ENCODE peak calls at places on chromosomes 1 and 21, in five cellular contexts. Z is trophoblast cell, Y is HCT116, B is mammary epithelial cell, D is endothelial cell of umbilical vein. I is an unnamed sample. For H3K4me1 and H3K9me3, the result is how much of the 10 kb centered on the place peaks cover.

GRCh38 chr1:159089184-159089791 is 12.7 kb upstream of the AIM2 start:
- DNase-seq in D (no peak), B (no peak), Y (no peak), Z (no peak), I (no peak)

GRCh38 chr1:17098440-17099317 is 20.6 kb downstream of the PADI2 start:
- DNase-seq in D (no peak), Y (no peak), Z (peak), B (peak), I (no peak)

GRCh38 chr1:109193653-109194590 is 19.8 kb upstream of the SARS1 start:
- DNase-seq in B (no peak), Z (no peak), Y (no peak), D (peak), I (no peak)

GRCh38 chr1:109248797-109249629 is at the start of gene CELSR2:
- DNase-seq in Z (no peak), D (peak), B (peak), Y (peak), I (peak)

GRCh38 chr1:65360654-65361053 is 51.3 kb downstream of the DNAJC6 start:
- DNase-seq in B (no peak), D (no peak), Y (no peak), Z (no peak), I (no peak)

GRCh38 chr1:229882621-229883020 is 184.4 kb upstream of the GALNT2 start:
- DNase-seq in D (no peak), B (no peak), Z (no peak), Y (no peak), I (no peak)

GRCh38 chr1:36174716-36175115 is 18.8 kb downstream of the MAP7D1 start:
- DNase-seq in B (no peak), D (no peak), Y (no peak), Z (no peak), I (no peak)

GRCh38 chr1:63886348-63886747 is 112.5 kb downstream of the ROR1 start:
- DNase-seq in Y (no peak), D (no peak), Z (no peak), B (no peak), I (no peak)

GRCh38 chr1:201355471-201355870 is 22.0 kb downstream of the TNNT2 start:
- DNase-seq in B (no peak), Z (no peak), D (no peak), Y (no peak), I (no peak)

GRCh38 chr1:69492286-69492685 is 75.4 kb upstream of the LRRC7 start:
- DNase-seq in Z (no peak), Y (no peak), B (no peak), D (no peak), I (no peak)

GRCh38 chr1:54516249-54516920 is 31.6 kb upstream of the ACOT11 start:
- DNase-seq in Z (no peak), Y (no peak), D (no peak), B (peak), I (no peak)

GRCh38 chr1:173149887-173150286 is 57.2 kb downstream of the TNFSF4 start:
- DNase-seq in Y (no peak), Z (peak), D (no peak), B (peak), I (peak)

GRCh38 chr21:35212393-35213127 is 163.5 kb upstream of the RUNX1 start:
- DNase-seq in D (peak), Y (no peak), Z (no peak), B (peak), I (no peak)

GRCh38 chr21:36347962-36348328 is 27.9 kb downstream of the MORC3 start:
- DNase-seq in Y (no peak), Z (no peak), D (no peak), B (no peak), I (peak)

GRCh38 chr1:155174334-155175280 is 958 bp downstream of the TRIM46 start:
- DNase-seq in Z (no peak), Y (no peak), B (no peak), D (peak), I (peak)

GRCh38 chr1:225578247-225578646 is 74.7 kb downstream of the ENAH start:
- DNase-seq in B (no peak), Y (no peak), Z (no peak), D (no peak), I (no peak)

GRCh38 chr1:5944848-5945167 is 47.4 kb downstream of the NPHP4 start:
- DNase-seq in Y (no peak), B (no peak), Z (no peak), D (no peak), I (no peak)

GRCh38 chr1:100077525-100077924 is 55.2 kb downstream of the SASS6 start:
- DNase-seq in B (no peak), Y (no peak), Z (no peak), D (peak), I (no peak)

GRCh38 chr1:230866171-230866811 is 2.0 kb downstream of the C1orf198 start:
- DNase-seq in Y (no peak), D (peak), B (no peak), Z (no peak), I (peak)

GRCh38 chr1:10724511-10724910 is 71.9 kb downstream of the CASZ1 start:
- DNase-seq in Z (no peak), Y (no peak), B (no peak), D (no peak), I (no peak)
- H3K4me1 ChIP-seq in Z (under half), Y (under half), B (under half), D (under half), I (under half)

GRCh38 chr1:228240411-228241240 is 32.8 kb downstream of the OBSCN start:
- DNase-seq in Y (no peak), Z (no peak), D (no peak), B (no peak), I (no peak)

GRCh38 chr1:228245111-228245510 is 37.3 kb downstream of the OBSCN start:
- DNase-seq in Z (no peak), Y (no peak), B (no peak), D (no peak), I (no peak)

GRCh38 chr1:228241259-228241658 is 33.4 kb downstream of the OBSCN start:
- DNase-seq in D (no peak), Y (no peak), B (no peak), Z (no peak), I (no peak)

GRCh38 chr1:228242313-228242864 is 34.5 kb downstream of the OBSCN start:
- DNase-seq in B (no peak), D (no peak), Z (no peak), Y (no peak), I (no peak)

DNA sequence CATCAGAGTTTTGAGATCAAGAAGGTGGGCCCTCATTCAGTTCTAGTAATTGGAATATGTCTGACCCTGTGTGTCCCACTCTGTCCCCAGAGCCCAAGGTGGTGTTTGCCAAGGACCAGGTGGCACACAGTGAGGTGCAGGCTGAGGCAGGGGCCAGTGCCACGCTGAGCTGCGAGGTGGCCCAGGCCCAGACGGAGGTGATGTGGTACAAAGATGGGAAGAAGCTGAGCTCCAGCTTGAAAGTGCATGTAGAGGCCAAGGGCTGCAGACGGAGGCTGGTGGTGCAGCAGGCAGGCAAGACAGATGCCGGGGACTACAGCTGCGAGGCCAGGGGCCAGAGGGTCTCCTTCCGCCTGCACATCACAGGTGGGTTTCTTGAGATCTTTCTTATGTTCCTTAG is 35.2 kb downstream of the OBSCN start:
- DNase-seq in Y (no peak), D (no peak), Z (no peak), B (no peak), I (no peak)
- H3K9me3 ChIP-seq in Y (under half), D (under half), Z (under half), B (under half), I (half or more)

DNA sequence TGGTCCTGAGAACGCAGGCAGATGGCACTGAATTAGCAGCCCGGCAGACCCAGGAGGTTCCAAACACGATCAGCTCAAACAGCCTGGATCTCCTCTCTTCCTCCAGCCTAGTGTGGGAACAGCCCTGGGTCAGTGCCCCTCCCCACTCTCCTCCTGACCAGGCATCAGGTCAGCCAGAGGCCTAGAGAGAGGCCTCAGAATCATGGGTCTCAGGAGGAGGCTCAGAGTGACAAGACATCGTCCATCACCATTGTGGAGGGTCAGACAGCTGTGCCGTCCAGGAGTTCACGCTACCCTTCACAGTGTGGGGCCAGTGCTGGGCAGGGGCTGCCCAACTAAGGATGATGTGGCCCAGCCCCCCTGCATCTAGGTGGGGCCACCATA is 433.2 kb downstream of the PTPRU start:
- DNase-seq in B (no peak), Y (no peak), D (no peak), Z (no peak), I (no peak)
- H3K9ac ChIP-seq in B (no peak), Y (no peak), D (no peak), Z (no peak), I (no peak)

DNA sequence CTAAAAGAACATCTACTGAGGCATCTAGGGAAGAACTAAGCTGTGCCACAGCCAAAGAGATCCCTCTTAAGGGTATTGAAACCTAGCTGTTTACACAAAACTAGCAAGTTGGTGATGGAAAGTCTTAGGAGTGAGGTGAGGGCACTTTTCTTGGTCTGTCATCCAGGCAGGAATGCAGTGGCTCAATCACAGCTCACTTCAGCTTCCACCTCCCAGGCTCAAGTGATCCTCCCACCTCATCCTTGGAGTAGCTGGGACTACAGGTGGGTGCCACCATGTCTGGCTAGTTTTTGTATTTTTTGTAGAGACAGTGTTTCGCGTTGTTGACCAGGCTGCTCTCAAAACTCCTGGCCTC is 2.4 kb downstream of the PLEKHO1 start:
- DNase-seq in B (no peak), D (peak), Y (no peak), Z (no peak), I (peak)
- H3K4me1 ChIP-seq in B (under half), D (under half), Y (under half), Z (under half), I (under half)

DNA sequence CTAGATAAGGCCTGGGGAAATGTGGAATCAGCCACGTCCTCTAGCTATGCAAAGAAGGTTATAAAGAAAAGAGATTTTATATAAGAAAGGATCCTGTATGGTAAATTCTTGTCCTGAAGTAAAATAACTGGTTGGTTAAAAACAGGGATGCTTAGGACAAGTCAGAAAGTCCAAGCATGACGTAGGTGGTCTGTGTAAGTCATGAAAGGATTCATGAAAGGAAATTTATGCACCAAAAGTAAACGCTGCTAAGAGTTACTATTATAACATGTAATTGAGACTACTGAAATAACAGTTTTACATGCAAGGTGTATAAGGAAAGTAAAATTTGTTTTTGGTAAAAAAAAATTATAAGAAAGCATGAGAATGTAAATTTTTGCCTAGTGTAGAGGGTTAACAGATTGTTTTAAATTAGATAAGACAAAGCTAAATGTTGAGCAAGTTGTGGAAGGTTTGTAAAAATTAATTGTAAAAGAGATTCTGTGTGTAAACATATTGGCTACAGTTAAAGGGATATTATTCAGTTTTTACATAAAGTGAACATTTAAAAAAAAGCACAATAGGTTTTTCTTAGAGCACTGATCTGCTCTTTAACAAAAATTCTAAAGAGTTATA is 43.9 kb downstream of the PIGK start:
- DNase-seq in B (peak), Z (no peak), Y (peak), D (no peak), I (no peak)
- H3K9me3 ChIP-seq in B (under half), Z (under half), Y (under half), D (under half), I (under half)

GRCh38 chr1:11792106-11792505 is 13.7 kb downstream of the MTHFR start:
- DNase-seq in D (no peak), Z (no peak), Y (no peak), B (no peak), I (no peak)

GRCh38 chr1:11790101-11790879 is 15.5 kb downstream of the MTHFR start:
- DNase-seq in B (no peak), Z (no peak), D (no peak), Y (no peak), I (no peak)

GRCh38 chr1:11789126-11790067 is 16.4 kb downstream of the MTHFR start:
- DNase-seq in Y (no peak), D (no peak), Z (no peak), B (no peak), I (no peak)

GRCh38 chr1:11788549-11789053 is 17.2 kb downstream of the MTHFR start:
- DNase-seq in Z (no peak), Y (no peak), D (no peak), B (no peak), I (no peak)

DNA sequence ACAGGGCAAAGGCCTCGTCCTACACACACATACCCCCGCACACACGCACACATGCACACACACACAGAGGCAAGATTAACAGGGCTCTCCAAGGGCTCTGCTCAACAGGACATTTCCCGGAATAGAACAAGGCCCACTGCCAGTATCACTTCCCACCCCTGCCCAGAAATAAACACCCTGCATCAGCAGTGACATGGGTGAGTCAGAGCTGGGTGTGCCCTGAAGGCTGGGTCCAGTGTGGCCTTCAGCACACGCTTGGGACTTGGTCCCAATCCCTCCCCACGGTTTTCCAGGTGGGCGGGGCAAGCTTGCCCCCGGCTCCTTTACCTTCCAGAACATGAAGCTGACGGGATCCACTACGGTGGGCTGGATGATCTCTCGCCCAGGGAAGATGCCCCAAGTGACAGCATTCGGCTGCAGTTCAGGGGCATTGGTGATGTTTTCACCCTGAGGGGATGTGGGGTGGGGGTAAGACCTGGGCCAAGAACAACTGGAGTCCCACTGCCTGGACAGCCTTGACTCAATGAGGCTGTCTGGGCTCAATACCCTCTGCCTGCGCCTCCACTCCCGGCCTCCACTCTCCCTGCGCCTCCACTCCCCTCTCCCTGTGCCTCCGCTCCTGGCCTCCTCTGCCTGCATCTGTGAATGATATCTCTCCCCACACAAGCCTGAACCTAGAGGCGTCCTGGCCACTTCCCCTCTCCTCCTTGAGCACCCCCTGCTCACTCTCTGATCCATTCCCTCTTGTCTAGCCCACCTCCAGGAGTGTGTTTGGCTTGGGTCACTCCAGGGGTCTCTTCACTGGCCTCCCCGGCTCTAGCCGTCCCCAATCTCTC is 14.7 kb downstream of the MTHFR start:
- DNase-seq in D (peak), Z (peak), Y (peak), B (peak), I (peak)
- H3K9ac ChIP-seq in D (no peak), Z (no peak), Y (peak), B (no peak), I (peak)

GRCh38 chr1:21935393-21935804 is 1.7 kb downstream of the HSPG2 start:
- DNase-seq in Z (no peak), Y (no peak), D (peak), B (peak), I (peak)

GRCh38 chr1:21931171-21932093 is 5.7 kb downstream of the HSPG2 start:
- DNase-seq in B (peak), Y (peak), Z (peak), D (peak), I (peak)

GRCh38 chr1:21935891-21936365 is 1.2 kb downstream of the HSPG2 start:
- DNase-seq in Z (no peak), Y (no peak), D (peak), B (peak), I (no peak)

GRCh38 chr1:21932127-21932526 is 5.0 kb downstream of the HSPG2 start:
- DNase-seq in D (peak), Z (no peak), B (peak), Y (no peak), I (peak)

GRCh38 chr1:21933397-21934248 is 3.5 kb downstream of the HSPG2 start:
- DNase-seq in B (peak), Z (no peak), D (peak), Y (no peak), I (no peak)
- H3K4me1 ChIP-seq in B (half or more), Z (half or more), D (half or more), Y (half or more), I (half or more)

DNA sequence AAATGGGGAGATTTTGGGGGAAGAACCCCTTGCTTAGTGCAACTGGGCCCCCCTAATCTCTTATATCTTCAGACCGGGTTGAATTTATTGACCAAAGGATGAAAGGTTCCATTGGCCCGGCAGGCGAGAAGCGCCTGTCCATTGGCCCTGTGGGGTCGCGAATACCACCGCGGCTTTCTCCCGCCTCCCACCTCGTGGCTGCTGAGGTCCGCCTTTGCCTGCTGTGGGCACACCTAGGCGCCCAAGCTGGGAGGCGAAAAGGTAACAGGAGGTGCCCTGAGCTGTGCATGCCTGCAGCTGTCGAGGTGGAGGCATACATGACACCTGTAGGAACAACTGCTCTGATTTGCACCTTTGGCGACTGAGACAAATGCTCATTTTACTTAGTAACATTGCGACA is 21.1 kb upstream of the FLG2 start:
- DNase-seq in Y (no peak), Z (no peak), D (no peak), B (no peak), I (no peak)
- H3K9me3 ChIP-seq in Y (under half), Z (under half), D (under half), B (under half), I (under half)

GRCh38 chr1:27690205-27690604 is 18.2 kb upstream of the IFI6 start:
- DNase-seq in D (no peak), B (no peak), Z (no peak), Y (no peak), I (no peak)
- H3K9ac ChIP-seq in D (no peak), B (no peak), Z (no peak), Y (no peak), I (peak)

GRCh38 chr1:46804027-46804889 is 5.4 kb downstream of the CYP4B1 start:
- DNase-seq in D (no peak), Z (no peak), Y (no peak), B (no peak), I (no peak)
- H3K4me1 ChIP-seq in D (under half), Z (under half), Y (under half), B (under half), I (under half)